ENCODE peak calls at places on chromosomes 13 and 19, in nine cellular contexts. Q is NCI-H2081; W is cerebellar cortex; A is foreskin keratinocyte; V is stimulated activated CD8-positive, alpha-beta memory T cell treated with anti-CD3 and anti-CD28 coated beads, Interleukin-15, amount 100 ng/mL, for 4 hours; J is HT-29; Y is CD4-positive, CD25-positive, alpha-beta regulatory T cell; G is D341Med; O is GM04503. C is an unnamed sample.

GRCh38 chr19:6393074-6393981 is at the start of gene GTF2F1:
- DNase-seq in Q (peak), W (peak), A (peak), V (peak), J (peak), Y (peak), G (peak), O (peak), C (peak)

GRCh38 chr13:94559201-94559795 is 36.7 kb downstream of the TGDS start:
- DNase-seq in Q (no peak), W (no peak), A (no peak), V (no peak), J (no peak), Y (peak), G (no peak), O (no peak), C (no peak)

GRCh38 chr13:84844473-84844872 is 954.7 kb downstream of the SLITRK6 start:
- DNase-seq in Q (peak), W (peak), A (peak), V (no peak), J (peak), Y (no peak), G (peak), O (no peak), C (peak)

GRCh38 chr19:38208571-38208970 is 15.5 kb downstream of the DPF1 start:
- DNase-seq in Q (no peak), W (no peak), A (no peak), V (no peak), J (no peak), Y (no peak), G (no peak), O (no peak), C (no peak)

GRCh38 chr19:45542234-45542668 is 35.0 kb downstream of the VASP start:
- DNase-seq in Q (no peak), W (no peak), A (peak), V (no peak), J (no peak), Y (no peak), G (no peak), O (no peak), C (peak)

GRCh38 chr13:21777813-21778212 is 106.9 kb downstream of the FGF9 start:
- DNase-seq in Q (no peak), W (no peak), A (no peak), V (no peak), J (peak), Y (no peak), G (no peak), O (no peak), C (no peak)

GRCh38 chr13:113239986-113240385 is 30.6 kb downstream of the CUL4A start:
- DNase-seq in Q (no peak), W (no peak), A (no peak), V (no peak), J (no peak), Y (no peak), G (no peak), O (no peak), C (no peak)

GRCh38 chr13:111472559-111473460 is 152.4 kb downstream of the TEX29 start:
- DNase-seq in Q (no peak), W (no peak), A (no peak), V (no peak), J (no peak), Y (no peak), G (no peak), O (no peak), C (no peak)

GRCh38 chr19:40697007-40697406 is 6.6 kb upstream of the NUMBL start:
- DNase-seq in Q (no peak), W (no peak), A (no peak), V (no peak), J (no peak), Y (no peak), G (no peak), O (no peak), C (no peak)

GRCh38 chr13:29859971-29860370 is 9.6 kb upstream of the UBL3 start:
- DNase-seq in Q (no peak), W (no peak), A (peak), V (no peak), J (no peak), Y (no peak), G (no peak), O (peak), C (no peak)

GRCh38 chr13:51502206-51502651 is 49.4 kb upstream of the INTS6 start:
- DNase-seq in Q (no peak), W (no peak), A (peak), V (no peak), J (no peak), Y (peak), G (no peak), O (no peak), C (no peak)

GRCh38 chr13:111429064-111429558 is 108.7 kb downstream of the TEX29 start:
- DNase-seq in Q (peak), W (peak), A (no peak), V (no peak), J (peak), Y (peak), G (peak), O (peak), C (peak)

GRCh38 chr19:15631817-15632216 is 8.9 kb upstream of the CYP4F3 start:
- DNase-seq in Q (no peak), W (peak), A (no peak), V (no peak), J (peak), Y (no peak), G (peak), O (no peak), C (no peak)

GRCh38 chr19:6264077-6264445 is 15.7 kb downstream of the MLLT1 start:
- DNase-seq in Q (no peak), W (no peak), A (no peak), V (no peak), J (no peak), Y (no peak), G (no peak), O (no peak), C (no peak)

GRCh38 chr19:55696301-55697068 is 21.5 kb downstream of the EPN1 start:
- DNase-seq in Q (no peak), W (no peak), A (no peak), V (no peak), J (no peak), Y (no peak), G (peak), O (no peak), C (no peak)

GRCh38 chr13:90105881-90106496 is 1241.5 kb upstream of the MIR17HG start:
- DNase-seq in Q (no peak), W (no peak), A (peak), V (no peak), J (no peak), Y (no peak), G (no peak), O (peak), C (no peak)

GRCh38 chr13:34265016-34265692 is 447.2 kb downstream of the RFC3 start:
- DNase-seq in Q (no peak), W (no peak), A (peak), V (no peak), J (peak), Y (no peak), G (no peak), O (no peak), C (no peak)

GRCh38 chr13:113397606-113398425 is 33.9 kb upstream of the GRTP1 start:
- DNase-seq in Q (no peak), W (peak), A (no peak), V (no peak), J (no peak), Y (no peak), G (no peak), O (no peak), C (no peak)

GRCh38 chr13:30806784-30807183 is 71.4 kb downstream of the ALOX5AP start:
- DNase-seq in Q (no peak), W (no peak), A (peak), V (no peak), J (peak), Y (no peak), G (no peak), O (peak), C (no peak)

GRCh38 chr19:42018503-42019193 is 24.6 kb upstream of the ATP1A3 start:
- DNase-seq in Q (no peak), W (no peak), A (no peak), V (no peak), J (no peak), Y (no peak), G (no peak), O (no peak), C (no peak)

GRCh38 chr19:55210120-55210493 is 806 bp upstream of the PTPRH start:
- DNase-seq in Q (peak), W (no peak), A (peak), V (no peak), J (peak), Y (no peak), G (no peak), O (peak), C (peak)

GRCh38 chr19:52248256-52248655 is 21.1 kb upstream of the ZNF766 start:
- DNase-seq in Q (no peak), W (peak), A (peak), V (peak), J (peak), Y (peak), G (peak), O (peak), C (peak)